ENCODE peak calls at places on chromosomes 1 and 21, in nine cellular contexts. B, W, A, Y, T, E, P, I and F are unnamed samples.
A peak's percentile ranks its signal among the peaks of the same experiment; 100 is the strongest.

GRCh38 chr1:236608930-236609726 is 4.8 kb upstream of the HEATR1 start:
- DNase-seq in B (peak; percentile 8), W (peak; percentile 81), A (no peak), Y (no peak), T (peak; percentile 66), E (no peak), P (peak; percentile 60), I (peak; percentile 70), F (no peak)

GRCh38 chr21:29181799-29182470 is 51.5 kb downstream of the MAP3K7CL start:
- DNase-seq in B (peak; percentile 74), W (no peak), A (no peak), Y (no peak), T (no peak), E (no peak), P (peak; percentile 95), I (peak; percentile 79), F (no peak)

GRCh38 chr1:51421961-51422360 is 91.6 kb upstream of the TTC39A start:
- DNase-seq in B (no peak), W (no peak), A (no peak), Y (no peak), T (no peak), E (no peak), P (peak; percentile 86), I (peak; percentile 45), F (no peak)

GRCh38 chr1:151416231-151416630 is 16.9 kb downstream of the PSMB4 start:
- DNase-seq in B (no peak), W (no peak), A (no peak), Y (no peak), T (no peak), E (no peak), P (peak; percentile 81), I (no peak), F (no peak)

GRCh38 chr1:192516776-192517297 is 58.7 kb upstream of the RGS1 start:
- DNase-seq in B (peak; percentile 62), W (no peak), A (no peak), Y (no peak), T (no peak), E (peak; percentile 75), P (no peak), I (no peak), F (no peak)

GRCh38 chr1:97044159-97044760 is 322.7 kb downstream of the PTBP2 start:
- DNase-seq in B (no peak), W (no peak), A (no peak), Y (peak; percentile 24), T (no peak), E (no peak), P (no peak), I (no peak), F (no peak)

GRCh38 chr1:164622057-164622840 is 63.3 kb downstream of the PBX1 start:
- DNase-seq in B (no peak), W (no peak), A (no peak), Y (no peak), T (no peak), E (no peak), P (peak; percentile 51), I (no peak), F (no peak)

GRCh38 chr1:10975567-10976326 is 36.7 kb upstream of the TARDBP start:
- DNase-seq in B (peak; percentile 97), W (peak; percentile 67), A (peak; percentile 38), Y (no peak), T (peak; percentile 68), E (no peak), P (peak; percentile 38), I (peak; percentile 79), F (no peak)

GRCh38 chr1:223482132-223482531 is 88.9 kb downstream of the CCDC185 start:
- DNase-seq in B (no peak), W (no peak), A (no peak), Y (no peak), T (no peak), E (no peak), P (no peak), I (no peak), F (no peak)

GRCh38 chr1:226425431-226426031 is 17.6 kb upstream of the PARP1 start:
- DNase-seq in B (no peak), W (no peak), A (no peak), Y (no peak), T (no peak), E (peak; percentile 60), P (no peak), I (no peak), F (no peak)

DNA sequence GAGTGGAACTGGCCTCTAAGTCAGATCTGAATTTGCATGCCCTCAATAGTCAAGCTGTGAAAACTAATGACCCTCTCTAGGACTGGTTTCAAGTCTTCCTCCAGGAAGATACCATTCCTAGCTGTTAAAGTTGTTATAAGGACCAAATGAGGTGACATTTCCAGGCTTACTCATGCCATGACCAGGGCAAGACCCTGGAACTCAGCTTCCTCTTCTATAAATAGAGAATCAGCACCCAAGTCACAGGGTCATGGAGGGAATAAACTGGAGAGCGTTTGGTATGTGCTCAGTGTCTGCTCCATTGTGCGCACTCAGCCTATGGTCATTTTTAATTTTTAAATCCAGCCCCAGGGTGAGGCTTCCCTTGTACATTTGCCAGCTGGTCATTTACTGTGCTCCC is 2.5 kb downstream of the S100A9 start:
- DNase-seq in B (no peak), W (no peak), A (no peak), Y (no peak), T (no peak), E (no peak), P (no peak), I (no peak), F (no peak)
- H3K27me3 ChIP-seq in B (no peaks in the 10 kb centered on the region), W (no peaks in the 10 kb centered on the region), A (no peaks in the 10 kb centered on the region), Y (no peaks in the 10 kb centered on the region), T (no peaks in the 10 kb centered on the region), E (no peaks in the 10 kb centered on the region), P (peaks cover 2% of the 10 kb centered on the region), I (peaks cover 4% of the 10 kb centered on the region), F (no peaks in the 10 kb centered on the region)

GRCh38 chr1:17597651-17598050 is 58.2 kb downstream of the ARHGEF10L start:
- DNase-seq in B (peak; percentile 1), W (no peak), A (no peak), Y (no peak), T (no peak), E (no peak), P (no peak), I (peak; percentile 57), F (no peak)
- H3K27ac ChIP-seq in B (no peak overlapping the region), W (peak overlapping the region; percentile 83), A (peak overlapping the region; percentile 20), Y (no peak overlapping the region), T (no peak overlapping the region), E (no peak overlapping the region), P (no peak overlapping the region), I (peak overlapping the region; percentile 94), F (peak overlapping the region; percentile 72)

DNA sequence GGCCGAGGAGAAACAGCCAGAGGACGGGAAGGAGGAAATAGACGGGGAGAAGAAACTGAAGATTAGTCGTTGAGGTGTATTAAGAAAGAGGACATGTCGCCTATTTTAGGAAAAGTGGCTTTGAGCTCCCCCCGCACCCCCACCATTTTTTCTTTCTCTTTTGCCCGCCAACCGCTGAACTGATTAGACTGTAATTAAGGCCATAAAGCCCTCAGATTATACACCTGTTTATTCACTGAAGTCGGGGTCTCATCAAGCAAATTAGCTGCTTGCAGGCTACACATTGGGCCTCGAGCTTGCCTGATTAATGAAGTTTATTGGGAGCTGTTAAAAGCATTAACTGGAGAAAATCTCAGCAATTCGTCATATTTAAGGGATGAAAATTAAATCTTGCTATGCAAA is 119.4 kb upstream of the RRP15 start:
- DNase-seq in B (no peak), W (no peak), A (no peak), Y (no peak), T (no peak), E (no peak), P (peak; percentile 4), I (no peak), F (no peak)
- H3K27me3 ChIP-seq in B (peaks cover 74% of the 10 kb centered on the region), W (peaks cover 14% of the 10 kb centered on the region), A (peaks cover 76% of the 10 kb centered on the region), Y (peaks cover 98% of the 10 kb centered on the region), T (peaks cover 74% of the 10 kb centered on the region), E (no peaks in the 10 kb centered on the region), P (peaks cover 10% of the 10 kb centered on the region), I (peaks cover 91% of the 10 kb centered on the region), F (peaks cover 36% of the 10 kb centered on the region)

GRCh38 chr1:185044387-185044786 is 971 bp upstream of the RNF2 start:
- DNase-seq in B (no peak), W (no peak), A (no peak), Y (no peak), T (no peak), E (no peak), P (no peak), I (no peak), F (no peak)
- H3K27ac ChIP-seq in B (no peak overlapping the region), W (peak overlapping the region; percentile 88), A (peak overlapping the region; percentile 86), Y (no peak overlapping the region), T (peak overlapping the region; percentile 92), E (peak overlapping the region; percentile 86), P (no peak overlapping the region), I (peak overlapping the region; percentile 99), F (peak overlapping the region; percentile 57)

GRCh38 chr1:54883349-54884102 is 3.5 kb downstream of the DHCR24 start:
- DNase-seq in B (no peak), W (no peak), A (peak; percentile 47), Y (no peak), T (peak; percentile 60), E (no peak), P (peak; percentile 79), I (peak; percentile 38), F (no peak)
- H3K27me3 ChIP-seq in B (no peaks in the 10 kb centered on the region), W (no peaks in the 10 kb centered on the region), A (no peaks in the 10 kb centered on the region), Y (peaks cover 16% of the 10 kb centered on the region), T (no peaks in the 10 kb centered on the region), E (no peaks in the 10 kb centered on the region), P (no peaks in the 10 kb centered on the region), I (no peaks in the 10 kb centered on the region), F (no peaks in the 10 kb centered on the region)

GRCh38 chr1:149886396-149887195 is 12.8 kb upstream of the BOLA1 start:
- DNase-seq in B (peak; percentile 95), W (peak; percentile 96), A (peak; percentile 96), Y (peak; percentile 91), T (peak; percentile 95), E (peak; percentile 85), P (peak; percentile 100), I (peak; percentile 97), F (peak; percentile 80)
- H3K27ac ChIP-seq in B (peak overlapping the region; percentile 94), W (peak overlapping the region; percentile 97), A (peak overlapping the region; percentile 95), Y (peak overlapping the region; percentile 97), T (peak overlapping the region; percentile 95), E (peak overlapping the region; percentile 97), P (peak overlapping the region; percentile 98), I (peak overlapping the region; percentile 99), F (peak overlapping the region; percentile 88)

DNA sequence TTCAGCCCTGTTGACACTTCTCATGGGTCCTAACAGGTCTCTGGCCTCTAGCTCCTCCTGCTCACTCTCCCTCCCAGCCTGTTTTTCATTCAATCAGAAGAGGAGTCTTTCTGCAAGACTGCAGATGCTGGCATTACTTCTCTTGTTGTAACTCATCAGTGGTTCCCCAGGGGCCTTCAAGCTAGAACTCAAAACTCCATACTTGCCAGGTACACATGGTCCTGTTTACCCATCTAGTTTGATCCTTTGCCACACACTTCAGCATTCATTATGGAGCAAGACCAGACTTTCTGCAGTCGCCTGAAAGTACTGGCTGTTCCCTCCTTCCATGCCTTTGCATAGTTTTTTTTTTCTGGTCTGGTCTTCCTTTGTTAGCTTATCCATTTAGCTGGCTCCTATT is 47.9 kb downstream of the SERBP1 start:
- DNase-seq in B (no peak), W (no peak), A (peak; percentile 71), Y (no peak), T (peak; percentile 85), E (no peak), P (no peak), I (no peak), F (no peak)
- H3K27me3 ChIP-seq in B (no peaks in the 10 kb centered on the region), W (no peaks in the 10 kb centered on the region), A (no peaks in the 10 kb centered on the region), Y (no peaks in the 10 kb centered on the region), T (no peaks in the 10 kb centered on the region), E (no peaks in the 10 kb centered on the region), P (no peaks in the 10 kb centered on the region), I (no peaks in the 10 kb centered on the region), F (no peaks in the 10 kb centered on the region)